ENCODE peak calls at places on chromosomes 6 and 20, in five cellular contexts. P is nucleus accumbens, V is AG09319, S is A673, Z is NCI-H1694. M is an unnamed sample.

GRCh38 chr6:39812853-39813533 is 20.8 kb downstream of the DAAM2 start:
- DNase-seq in P (no peak), Z (no peak), V (peak; percentile 83), S (no peak), M (no peak)

GRCh38 chr6:34302929-34303328 is 54.1 kb upstream of the SMIM29 start:
- DNase-seq in P (no peak), S (no peak), Z (no peak), V (no peak), M (no peak)

GRCh38 chr6:128885381-128885780 is 2.4 kb downstream of the LAMA2 start:
- DNase-seq in S (no peak), P (no peak), V (no peak), Z (no peak), M (no peak)

GRCh38 chr6:140192018-140192417 is 817.6 kb upstream of the CITED2 start:
- DNase-seq in P (no peak), S (no peak), Z (no peak), V (no peak), M (no peak)

GRCh38 chr6:129575378-129576118 is 134.4 kb downstream of the ARHGAP18 start:
- DNase-seq in Z (peak; percentile 11), P (no peak), V (peak; percentile 36), S (peak; percentile 78), M (no peak)

GRCh38 chr20:24497851-24498250 is 28.4 kb downstream of the SYNDIG1 start:
- DNase-seq in Z (peak; percentile 12), S (peak; percentile 33), V (no peak), P (no peak), M (no peak)

GRCh38 chr6:129578315-129578714 is 131.7 kb downstream of the ARHGAP18 start:
- DNase-seq in V (no peak), S (peak; percentile 35), Z (no peak), P (no peak), M (no peak)

GRCh38 chr6:18155864-18156396 is 708 bp downstream of the KDM1B start:
- DNase-seq in V (no peak), S (peak; percentile 52), Z (no peak), P (peak; percentile 34), M (peak; percentile 74)

GRCh38 chr20:48489656-48490055 is 338.1 kb downstream of the PREX1 start:
- DNase-seq in S (no peak), P (peak; percentile 3), V (no peak), Z (peak; percentile 88), M (peak; percentile 28)

GRCh38 chr6:60754879-60755278 is 1531.1 kb downstream of the KHDRBS2 start:
- DNase-seq in V (no peak), P (no peak), Z (no peak), S (no peak), M (no peak)

GRCh38 chr6:3768502-3768901 is 17.0 kb upstream of the PXDC1 start:
- DNase-seq in Z (no peak), S (no peak), P (no peak), V (no peak), M (no peak)

GRCh38 chr6:166504100-166504499 is 82.4 kb downstream of the RAMACL start:
- DNase-seq in Z (no peak), V (no peak), S (no peak), P (no peak), M (no peak)

GRCh38 chr6:107550241-107550840 is 60.4 kb downstream of the SOBP start:
- DNase-seq in S (no peak), P (no peak), V (no peak), Z (no peak), M (no peak)

GRCh38 chr6:106736502-106736901 is 107.1 kb downstream of the QRSL1 start:
- DNase-seq in S (no peak), V (no peak), P (no peak), Z (no peak), M (no peak)

GRCh38 chr6:39426057-39426592 is 103.6 kb upstream of the KCNK16 start:
- DNase-seq in P (no peak), S (peak; percentile 86), V (peak; percentile 39), Z (no peak), M (no peak)

GRCh38 chr20:63686492-63687321 is 9.7 kb upstream of the TNFRSF6B start:
- DNase-seq in S (no peak), P (no peak), Z (no peak), V (peak; percentile 60), M (no peak)

GRCh38 chr20:35663516-35663812 is 1.2 kb downstream of the CPNE1 start:
- DNase-seq in S (no peak), V (no peak), P (no peak), Z (no peak), M (no peak)

GRCh38 chr6:44054635-44055559 is 72.4 kb downstream of the MRPL14 start:
- DNase-seq in S (peak; percentile 48), V (peak; percentile 83), Z (no peak), P (no peak), M (no peak)

GRCh38 chr20:48149887-48150286 is 364.6 kb upstream of the SULF2 start:
- DNase-seq in V (no peak), Z (no peak), P (no peak), S (no peak), M (no peak)

GRCh38 chr20:440636-441035 is 21.7 kb downstream of the TBC1D20 start:
- DNase-seq in S (no peak), P (no peak), V (no peak), Z (no peak), M (no peak)

GRCh38 chr20:57870597-57871236 is 160.9 kb upstream of the PMEPA1 start:
- DNase-seq in P (no peak), V (no peak), S (no peak), Z (no peak), M (no peak)

GRCh38 chr20:63091901-63092659 is 85.3 kb upstream of the BHLHE23 start:
- DNase-seq in Z (no peak), V (no peak), P (no peak), S (no peak), M (no peak)

GRCh38 chr20:1015181-1015580 is 13.1 kb upstream of the RSPO4 start:
- DNase-seq in S (no peak), V (no peak), P (no peak), Z (no peak), M (no peak)

GRCh38 chr6:33008944-33009861 is at the start of gene HLA-DOA:
- DNase-seq in P (no peak), S (peak; percentile 65), Z (no peak), V (no peak), M (peak; percentile 83)

GRCh38 chr6:39370021-39370420 is 47.5 kb upstream of the KCNK16 start:
- DNase-seq in V (no peak), P (no peak), S (no peak), Z (no peak), M (no peak)

GRCh38 chr6:118061666-118062065 is 154.6 kb downstream of the SLC35F1 start:
- DNase-seq in S (no peak), Z (no peak), P (no peak), V (no peak), M (no peak)

GRCh38 chr6:118876814-118877213 is 17.1 kb upstream of the ASF1A start:
- DNase-seq in S (no peak), P (no peak), V (no peak), Z (no peak), M (no peak)

GRCh38 chr6:54194067-54194466 is 82.8 kb downstream of the MLIP start:
- DNase-seq in V (no peak), P (no peak), Z (no peak), S (peak; percentile 30), M (no peak)

GRCh38 chr20:4418141-4418540 is 303.6 kb upstream of the PRND start:
- DNase-seq in Z (no peak), V (no peak), P (no peak), S (no peak), M (no peak)

GRCh38 chr6:153301602-153302001 is 170.5 kb upstream of the RGS17 start:
- DNase-seq in V (no peak), P (no peak), Z (no peak), S (no peak), M (peak; percentile 9)

M was measured in GM06990.